ENCODE peak calls at places on chromosomes 1 and 21, in seven cellular contexts. Z is tibial artery, Q is ovary, J is Caco-2, C is trophoblast cell, K is A549, H is choroid plexus epithelial cell. D is an unnamed sample.

GRCh38 chr1:31699341-31699891 is 4.4 kb downstream of the COL16A1 start:
- DNase-seq in Z (no peak), H (no peak), Q (peak; percentile 33), K (no peak), J (no peak), C (no peak), D (no peak)

GRCh38 chr1:1298861-1299685 is 8.7 kb downstream of the ACAP3 start:
- DNase-seq in H (no peak), Z (no peak), K (no peak), Q (no peak), C (no peak), J (peak; percentile 43), D (no peak)

GRCh38 chr1:85494957-85495266 is 30.0 kb upstream of the DDAH1 start:
- DNase-seq in Q (no peak), K (no peak), H (peak; percentile 57), J (peak; percentile 42), C (peak; percentile 61), Z (no peak), D (peak; percentile 46)

GRCh38 chr1:91400133-91400725 is 4.4 kb downstream of the HFM1 start:
- DNase-seq in Q (no peak), K (peak; percentile 2), Z (no peak), C (peak; percentile 85), H (no peak), J (peak; percentile 2), D (no peak)

GRCh38 chr1:22685675-22686074 is 25.0 kb upstream of the EPHB2 start:
- DNase-seq in Z (no peak), Q (no peak), C (no peak), J (no peak), H (no peak), K (no peak), D (no peak)

GRCh38 chr1:211947396-211948295 is 87.7 kb downstream of the INTS7 start:
- DNase-seq in Q (no peak), Z (no peak), H (no peak), J (no peak), K (no peak), C (no peak), D (no peak)

GRCh38 chr21:40548134-40548533 is 298.8 kb downstream of the DSCAM start:
- DNase-seq in C (no peak), H (no peak), Q (no peak), Z (no peak), K (no peak), J (no peak), D (no peak)

GRCh38 chr1:16026723-16027484 is 5.1 kb downstream of the CLCNKA start:
- DNase-seq in C (no peak), J (peak; percentile 49), Q (peak; percentile 75), Z (no peak), K (no peak), H (no peak), D (no peak)

GRCh38 chr1:226417350-226417749 is 9.5 kb upstream of the PARP1 start:
- DNase-seq in K (no peak), Z (no peak), J (no peak), H (no peak), Q (no peak), C (no peak), D (no peak)

GRCh38 chr1:216919033-216919970 is 196.1 kb upstream of the ESRRG start:
- DNase-seq in Z (no peak), H (no peak), J (no peak), Q (no peak), C (no peak), K (no peak), D (no peak)

GRCh38 chr1:64980745-64981601 is 14.6 kb upstream of the JAK1 start:
- DNase-seq in Z (no peak), H (peak; percentile 40), K (no peak), Q (no peak), C (no peak), J (no peak), D (no peak)

GRCh38 chr1:19477284-19478240 is 7.8 kb downstream of the CAPZB start:
- DNase-seq in J (no peak), Q (no peak), K (no peak), H (peak; percentile 69), C (no peak), Z (no peak), D (no peak)

GRCh38 chr1:245986404-245987221 is 520.5 kb downstream of the SMYD3 start:
- DNase-seq in K (peak; percentile 9), J (no peak), C (peak; percentile 82), Z (no peak), H (peak; percentile 96), Q (no peak), D (peak; percentile 25)

GRCh38 chr1:41650176-41650519 is 165.7 kb upstream of the EDN2 start:
- DNase-seq in K (no peak), J (no peak), C (peak; percentile 9), H (no peak), Q (no peak), Z (no peak), D (no peak)

GRCh38 chr1:32266926-32267645 is 16.0 kb downstream of the LCK start:
- DNase-seq in Z (no peak), Q (no peak), K (no peak), C (peak; percentile 10), H (peak; percentile 64), J (peak; percentile 9), D (no peak)

GRCh38 chr1:232472485-232473041 is 157.4 kb downstream of the SIPA1L2 start:
- DNase-seq in H (peak; percentile 56), Q (no peak), Z (no peak), K (no peak), J (no peak), C (peak; percentile 69), D (no peak)

GRCh38 chr21:40846566-40847411 is at the start of gene DSCAM:
- DNase-seq in Z (no peak), Q (no peak), H (no peak), J (peak; percentile 3), K (no peak), C (no peak), D (no peak)

GRCh38 chr1:54081306-54082270 is 28.2 kb downstream of the TCEANC2 start:
- DNase-seq in Q (peak; percentile 34), Z (no peak), J (peak; percentile 75), H (peak; percentile 89), C (peak; percentile 90), K (peak; percentile 50), D (peak; percentile 60)

GRCh38 chr1:9892563-9893528 is 17.2 kb downstream of the CTNNBIP1 start:
- DNase-seq in K (no peak), Z (no peak), H (peak; percentile 56), Q (no peak), J (no peak), C (peak; percentile 71), D (peak; percentile 93)
- H3K4me3 ChIP-seq in K (no peak overlapping the region), Z (no peak overlapping the region), H (no peak overlapping the region), Q (no peak overlapping the region), J (no peak overlapping the region), C (no peak overlapping the region), D (peak overlapping the region; percentile 49)

GRCh38 chr1:59846895-59847282 is 32.1 kb downstream of the HOOK1 start:
- DNase-seq in Z (no peak), H (no peak), Q (no peak), C (no peak), J (no peak), K (no peak), D (no peak)

GRCh38 chr1:59846209-59846894 is 31.6 kb downstream of the HOOK1 start:
- DNase-seq in J (no peak), Z (no peak), C (no peak), Q (no peak), H (no peak), K (no peak), D (no peak)

GRCh38 chr1:59856725-59857338 is 42.1 kb downstream of the HOOK1 start:
- DNase-seq in C (no peak), H (no peak), J (peak; percentile 49), K (no peak), Z (no peak), Q (no peak), D (no peak)

GRCh38 chr1:59857679-59858354 is 43.1 kb downstream of the HOOK1 start:
- DNase-seq in C (peak; percentile 21), Q (no peak), J (no peak), K (no peak), Z (no peak), H (no peak), D (no peak)

GRCh38 chr1:59852117-59852516 is 37.4 kb downstream of the HOOK1 start:
- DNase-seq in H (no peak), C (no peak), K (no peak), Q (no peak), J (no peak), Z (no peak), D (no peak)
- H3K4me3 ChIP-seq in H (no peak overlapping the region), C (no peak overlapping the region), K (no peak overlapping the region), Q (no peak overlapping the region), J (no peak overlapping the region), Z (no peak overlapping the region), D (no peak overlapping the region)

DNA sequence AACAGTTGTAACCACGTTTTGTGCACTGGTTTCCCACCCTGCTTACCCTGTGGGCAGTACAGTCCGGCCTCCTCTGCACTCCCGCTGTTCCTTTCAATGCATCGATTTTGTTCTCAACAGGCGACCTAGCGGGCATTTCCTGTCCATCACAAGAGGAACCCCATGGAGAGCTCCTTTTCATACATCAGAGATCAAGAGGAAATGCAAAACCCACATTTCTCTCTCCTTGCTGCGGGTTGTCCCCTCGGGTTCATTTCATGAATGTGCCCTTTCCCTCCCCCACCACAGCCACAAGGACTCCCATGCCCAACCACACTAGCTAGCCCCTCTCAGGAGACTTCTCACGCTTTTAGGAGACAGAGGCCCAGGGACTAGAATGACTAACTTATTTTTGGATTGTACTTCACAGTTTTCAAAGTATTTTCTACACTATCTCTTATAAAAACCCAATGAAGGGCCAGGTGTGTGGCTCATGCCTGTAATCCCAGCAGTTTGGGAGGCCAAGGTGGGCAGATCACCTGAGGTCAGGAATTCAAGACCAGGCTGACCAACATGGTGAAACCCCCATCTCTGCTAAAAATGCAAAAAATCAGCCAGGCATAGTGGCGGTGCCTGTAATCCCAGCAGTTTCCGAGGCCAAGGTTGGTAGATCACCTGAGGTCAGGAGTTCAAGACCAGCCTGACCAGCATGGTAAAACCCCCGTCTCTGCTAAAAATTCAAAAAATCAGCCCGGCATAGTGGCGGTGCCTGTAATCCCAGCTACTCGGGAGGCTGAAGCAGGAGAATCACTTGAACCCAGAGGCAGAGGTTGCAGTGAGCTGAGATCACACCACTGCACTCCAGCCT is 18.4 kb downstream of the ATP1A4 start:
- DNase-seq in K (no peak), Z (no peak), J (no peak), H (peak; percentile 74), C (peak; percentile 94), Q (no peak), D (no peak)
- H3K4me3 ChIP-seq in K (no peak overlapping the region), Z (no peak overlapping the region), J (no peak overlapping the region), H (no peak overlapping the region), C (no peak overlapping the region), Q (no peak overlapping the region), D (no peak overlapping the region)

DNA sequence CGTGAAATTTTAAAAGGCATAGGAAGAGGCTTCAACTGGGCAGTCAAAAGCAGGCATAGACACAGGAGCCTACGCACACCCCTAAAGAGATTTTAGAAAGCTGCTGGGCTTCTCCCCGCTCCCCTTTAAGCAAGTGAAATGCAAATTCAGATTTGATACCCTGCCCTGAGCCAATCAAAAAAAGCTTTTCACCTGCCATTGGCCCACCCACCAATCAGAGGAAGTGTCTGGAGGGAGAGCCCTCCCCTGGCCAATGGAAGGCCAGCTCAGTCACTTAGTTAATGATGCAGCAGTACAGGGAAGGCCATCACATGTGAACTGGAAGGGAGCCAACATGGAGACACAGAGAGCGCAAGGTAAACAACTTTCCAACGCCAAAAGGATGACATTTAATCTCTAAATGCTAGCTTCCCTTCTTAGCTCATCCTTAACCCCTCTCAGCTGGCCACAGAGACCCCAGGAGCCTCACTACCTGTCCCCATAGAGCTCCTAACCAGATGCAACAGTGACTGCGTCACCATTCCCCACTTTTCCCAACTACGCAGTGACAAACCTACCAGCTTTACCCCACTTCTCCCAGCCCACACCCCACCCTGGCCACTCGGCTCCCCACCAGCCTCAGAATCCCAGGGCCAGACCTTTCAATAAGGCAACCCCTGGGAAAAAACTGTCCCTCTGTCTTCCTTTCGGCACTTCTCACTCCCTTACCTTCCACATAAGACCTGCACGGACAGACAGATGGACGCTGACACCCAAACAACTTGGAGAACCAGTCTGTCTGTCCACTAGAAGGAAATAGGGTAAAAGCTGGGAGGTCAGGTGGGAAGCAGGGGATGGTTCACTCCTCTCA is 71.0 kb downstream of the CD46 start:
- DNase-seq in K (peak; percentile 97), Q (peak; percentile 89), Z (peak; percentile 97), J (peak; percentile 59), H (peak; percentile 68), C (peak; percentile 90), D (peak; percentile 87)
- H3K4me3 ChIP-seq in K (peak overlapping the region; percentile 54), Q (peak overlapping the region; percentile 78), Z (peak overlapping the region; percentile 63), J (peak overlapping the region; percentile 28), H (peak overlapping the region; percentile 42), C (no peak overlapping the region), D (peak overlapping the region; percentile 65)

D was measured in PC-9.